ENCODE peak calls at places on chromosomes 13 and 19, in four cellular contexts. W, Y, O and G are unnamed samples.

GRCh38 chr13:75226092-75226491 is 255.9 kb downstream of the TBC1D4 start:
- DNase-seq in Y (no peak), W (peak; percentile 62), O (peak; percentile 78), G (peak; percentile 80)

GRCh38 chr19:56092685-56093631 is 28.1 kb downstream of the ZNF787 start:
- DNase-seq in W (no peak), Y (no peak), O (no peak), G (no peak)

GRCh38 chr19:47097396-47098217 is 16.0 kb downstream of the ZC3H4 start:
- DNase-seq in O (no peak), Y (no peak), W (no peak), G (no peak)

GRCh38 chr13:27971776-27972618 is 2.9 kb upstream of the CDX2 start:
- DNase-seq in Y (no peak), O (no peak), W (no peak), G (no peak)

GRCh38 chr13:32961724-32962123 is 54.5 kb upstream of the KL start:
- DNase-seq in O (no peak), W (no peak), Y (no peak), G (no peak)

GRCh38 chr19:17424743-17425365 is 5.0 kb downstream of the MVB12A start:
- DNase-seq in O (peak; percentile 90), Y (peak; percentile 23), W (peak; percentile 91), G (peak; percentile 85)

GRCh38 chr13:99998261-99998660 is 16.7 kb downstream of the ZIC2 start:
- DNase-seq in Y (no peak), W (peak; percentile 44), O (no peak), G (no peak)

GRCh38 chr13:46906440-46906839 is 9.6 kb upstream of the HTR2A start:
- DNase-seq in Y (no peak), W (no peak), O (no peak), G (no peak)

GRCh38 chr13:92187378-92187989 is 789.1 kb downstream of the GPC5 start:
- DNase-seq in Y (peak; percentile 27), O (no peak), W (no peak), G (peak; percentile 50)

GRCh38 chr19:39765091-39766076 is 13.3 kb upstream of the LEUTX start:
- DNase-seq in O (peak; percentile 48), W (peak; percentile 77), Y (peak; percentile 41), G (peak; percentile 67)

GRCh38 chr13:110565296-110565695 is 3.8 kb upstream of the RAB20 start:
- DNase-seq in W (no peak), O (no peak), Y (no peak), G (peak; percentile 62)

GRCh38 chr13:37602743-37603381 is 4.3 kb upstream of the POSTN start:
- DNase-seq in W (no peak), O (no peak), Y (peak; percentile 47), G (no peak)

GRCh38 chr13:35514801-35515502 is 38.5 kb upstream of the MAB21L1 start:
- DNase-seq in Y (no peak), W (no peak), O (no peak), G (peak; percentile 16)

GRCh38 chr13:33869005-33869404 is 51.1 kb downstream of the RFC3 start:
- DNase-seq in W (no peak), Y (no peak), O (no peak), G (peak; percentile 27)

GRCh38 chr13:48078251-48078656 is 16.6 kb downstream of the MED4 start:
- DNase-seq in Y (no peak), O (no peak), W (no peak), G (peak; percentile 56)

GRCh38 chr19:369256-369655 is 24.7 kb upstream of the MIER2 start:
- DNase-seq in O (no peak), W (no peak), Y (no peak), G (no peak)

GRCh38 chr13:42696191-42696590 is 85.2 kb upstream of the FAM216B start:
- DNase-seq in Y (peak; percentile 80), W (no peak), O (no peak), G (no peak)

GRCh38 chr19:6235031-6235951 is 44.5 kb downstream of the MLLT1 start:
- DNase-seq in O (no peak), Y (no peak), W (no peak), G (no peak)

GRCh38 chr13:101654916-101655315 is 202.4 kb downstream of the ITGBL1 start:
- DNase-seq in W (no peak), O (no peak), Y (peak; percentile 12), G (no peak)

GRCh38 chr19:58566989-58567388 is 6.1 kb downstream of the MZF1 start:
- DNase-seq in Y (no peak), W (no peak), O (no peak), G (no peak)

GRCh38 chr19:48896191-48896720 is 2.3 kb downstream of the TULP2 start:
- DNase-seq in O (peak; percentile 94), W (peak; percentile 96), Y (no peak), G (peak; percentile 75)

GRCh38 chr13:30017880-30018279 is 167.5 kb upstream of the UBL3 start:
- DNase-seq in O (peak; percentile 64), Y (no peak), W (no peak), G (peak; percentile 88)

GRCh38 chr19:35643255-35644205 is 2.0 kb downstream of the ETV2 start:
- DNase-seq in O (peak; percentile 94), Y (peak; percentile 60), W (peak; percentile 93), G (peak; percentile 95)
- H3K4ac ChIP-seq in O (no peak overlapping the region), Y (peak overlapping the region; percentile 94), W (no peak overlapping the region), G (peak overlapping the region; percentile 43)

DNA sequence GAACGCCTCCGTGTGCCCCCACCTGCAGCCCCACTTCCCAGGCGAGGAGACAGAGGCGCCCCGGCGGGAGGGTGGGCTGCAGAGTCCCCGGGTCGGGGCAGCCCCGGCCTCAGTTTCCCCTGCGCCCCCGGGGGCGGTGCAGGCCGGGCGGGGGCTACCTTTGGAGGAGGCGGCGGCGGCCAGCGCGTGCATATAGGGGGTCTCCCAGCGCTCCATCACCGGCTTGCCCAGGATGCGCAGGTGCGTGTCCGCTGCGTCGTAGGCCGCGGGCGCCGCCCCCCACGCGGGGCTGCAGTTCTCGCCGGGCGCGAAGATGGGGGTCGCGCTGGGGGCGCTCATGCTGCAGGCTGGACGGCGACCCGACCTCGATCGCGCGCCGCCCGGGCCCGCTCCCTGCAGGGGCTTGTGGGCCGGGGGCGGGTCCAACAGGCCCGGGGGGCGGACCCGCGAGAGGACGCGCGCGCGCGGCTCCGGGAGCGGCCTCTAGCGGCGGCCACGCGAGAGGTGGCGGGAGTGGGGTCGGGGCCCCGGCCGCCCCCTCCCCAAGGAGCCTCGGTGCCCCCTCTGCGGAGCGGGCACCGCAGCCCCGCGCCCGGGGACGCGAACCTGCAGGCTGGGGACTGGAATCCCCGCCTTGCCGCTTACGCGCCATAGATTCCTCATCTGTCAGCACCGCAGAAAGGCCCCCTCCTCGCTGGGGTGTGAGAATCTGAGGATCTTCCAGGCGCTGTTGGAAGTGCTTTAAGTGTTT is at the start of gene GAMT:
- DNase-seq in Y (no peak), O (no peak), W (no peak), G (peak; percentile 40)
- H3K4me1 ChIP-seq in Y (peaks cover 6% of the 10 kb centered on the region), O (no peaks in the 10 kb centered on the region), W (peaks cover 2% of the 10 kb centered on the region), G (no peaks in the 10 kb centered on the region)

GRCh38 chr13:98970293-98970692 is 7.6 kb downstream of the DOCK9 start:
- DNase-seq in Y (no peak), O (no peak), W (no peak), G (no peak)
- H3K56ac ChIP-seq in Y (no peak overlapping the region), O (no peak overlapping the region), W (no peak overlapping the region), G (no peak overlapping the region)

GRCh38 chr19:51124216-51124615 is 490 bp upstream of the SIGLEC9 start:
- DNase-seq in Y (no peak), W (no peak), O (no peak), G (no peak)
- H3K4ac ChIP-seq in Y (no peak overlapping the region), W (no peak overlapping the region), O (no peak overlapping the region), G (no peak overlapping the region)

GRCh38 chr13:73070451-73070850 is 11.6 kb downstream of the KLF5 start:
- DNase-seq in W (no peak), O (no peak), Y (no peak), G (no peak)
- H3K4me1 ChIP-seq in W (no peaks in the 10 kb centered on the region), O (peaks cover 6% of the 10 kb centered on the region), Y (peaks cover 14% of the 10 kb centered on the region), G (peaks cover 11% of the 10 kb centered on the region)

GRCh38 chr19:33067121-33067520 is 2.4 kb upstream of the RHPN2 start:
- DNase-seq in O (no peak), W (no peak), Y (no peak), G (no peak)
- H3K56ac ChIP-seq in O (no peak overlapping the region), W (no peak overlapping the region), Y (no peak overlapping the region), G (no peak overlapping the region)

DNA sequence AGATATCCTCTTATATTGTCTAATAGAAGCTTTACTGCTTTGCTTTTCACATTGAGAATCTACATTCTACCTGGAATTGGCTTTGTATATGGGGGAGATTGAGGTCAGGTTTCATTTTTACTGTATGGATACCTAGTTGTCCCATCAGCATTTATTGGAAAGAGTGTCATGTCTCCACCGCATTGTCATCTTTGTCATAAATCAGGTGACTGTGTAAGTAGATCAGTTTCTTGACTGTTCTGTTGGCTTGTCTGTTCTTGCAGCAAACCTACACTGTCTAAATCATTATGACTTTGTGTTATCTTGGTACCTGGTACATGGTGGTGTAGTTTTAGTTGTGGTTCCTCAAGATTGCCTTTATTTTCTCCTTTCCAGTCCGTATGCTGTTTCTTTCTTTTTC is 5.8 kb downstream of the URI1 start:
- DNase-seq in W (no peak), O (no peak), Y (no peak), G (no peak)
- H3K4ac ChIP-seq in W (no peak overlapping the region), O (no peak overlapping the region), Y (no peak overlapping the region), G (no peak overlapping the region)

DNA sequence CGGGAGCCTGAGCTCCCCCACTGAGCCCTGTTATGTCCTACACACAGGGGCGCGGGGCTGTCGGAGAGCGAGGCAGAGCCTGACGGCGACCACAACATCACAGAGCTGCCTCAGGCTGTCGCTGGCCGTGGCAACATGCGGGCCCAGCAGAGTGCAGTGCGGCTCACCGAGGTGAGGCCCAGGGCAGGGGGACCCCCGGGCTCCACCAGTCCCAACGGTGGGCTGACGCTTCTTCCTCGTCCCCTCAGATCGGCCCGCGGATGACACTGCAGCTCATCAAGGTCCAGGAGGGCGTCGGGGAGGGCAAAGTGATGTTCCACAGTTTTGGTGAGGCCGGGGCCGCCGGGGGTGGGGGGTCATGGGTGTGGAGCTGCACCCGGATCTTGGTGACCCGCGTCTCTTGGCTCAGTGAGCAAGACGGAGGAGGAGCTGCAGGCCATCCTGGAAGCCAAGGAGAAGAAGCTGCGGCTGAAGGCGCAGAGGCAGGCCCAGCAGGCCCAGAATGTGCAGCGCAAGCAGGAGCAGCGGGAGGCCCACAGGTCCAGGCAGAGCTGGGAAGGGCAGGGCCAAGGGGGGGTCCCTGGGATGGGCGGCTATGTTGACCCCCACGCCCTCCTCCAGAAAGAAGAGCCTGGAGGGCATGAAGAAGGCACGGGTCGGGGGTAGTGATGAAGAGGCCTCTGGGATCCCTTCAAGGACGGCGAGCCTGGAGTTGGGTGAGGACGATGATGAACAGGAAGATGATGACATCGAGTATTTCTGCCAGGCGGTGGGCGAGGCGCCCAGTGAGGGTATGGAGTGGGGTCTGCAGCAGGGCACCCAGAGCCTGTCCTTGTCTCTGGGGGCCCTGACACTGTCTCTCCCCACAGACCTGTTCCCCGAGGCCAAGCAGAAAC is 1.2 kb upstream of the P2RY11 start:
- DNase-seq in Y (no peak), W (no peak), O (no peak), G (no peak)
- H3K4me1 ChIP-seq in Y (peaks cover 2% of the 10 kb centered on the region), W (peaks cover 3% of the 10 kb centered on the region), O (no peaks in the 10 kb centered on the region), G (no peaks in the 10 kb centered on the region)

DNA sequence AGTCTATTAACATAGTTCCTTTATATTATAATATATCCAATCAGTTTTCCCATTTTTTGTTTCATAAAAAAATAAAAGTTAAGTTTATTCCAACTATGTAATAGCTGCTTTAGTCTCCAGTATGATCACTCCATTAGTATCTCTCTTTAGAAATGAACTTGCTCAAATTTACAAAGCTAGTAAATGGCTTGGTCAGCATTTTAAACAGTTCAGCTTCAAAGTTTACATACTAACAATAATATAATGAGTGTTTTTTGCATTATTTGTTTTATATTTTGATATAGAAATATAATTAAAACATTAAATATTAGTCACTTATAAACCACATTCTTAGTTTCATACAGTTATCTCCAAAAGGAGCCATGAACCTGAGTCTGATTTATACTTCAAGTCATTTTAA is 1073.8 kb downstream of the SLITRK5 start:
- DNase-seq in Y (no peak), O (no peak), W (no peak), G (no peak)
- H3K56ac ChIP-seq in Y (no peak overlapping the region), O (no peak overlapping the region), W (no peak overlapping the region), G (no peak overlapping the region)

GRCh38 chr19:19410553-19411550 is 5.4 kb downstream of the GATAD2A start:
- DNase-seq in Y (no peak), W (no peak), O (no peak), G (peak; percentile 13)
- H3K4ac ChIP-seq in Y (no peak overlapping the region), W (no peak overlapping the region), O (no peak overlapping the region), G (no peak overlapping the region)